ENCODE peak calls at places on chromosome 19, in nine cellular contexts. Y, I, B, V, U, W, C, D and L are unnamed samples.

GRCh38 chr19:46724468-46724867 is 7.6 kb upstream of the PRKD2 start:
- DNase-seq in I (no peak), Y (no peak), D (no peak), C (no peak), W (no peak), U (peak), B (no peak), V (no peak), L (no peak)

GRCh38 chr19:2528543-2529173 is 52.7 kb downstream of the GADD45B start:
- DNase-seq in Y (no peak), U (no peak), B (no peak), D (no peak), C (no peak), I (no peak), W (no peak), V (no peak), L (no peak)

GRCh38 chr19:36837902-36838783 is at the start of gene ZNF790:
- DNase-seq in W (peak), Y (peak), D (peak), B (peak), C (peak), U (peak), I (peak), V (no peak), L (peak)

GRCh38 chr19:52640916-52641315 is 2.8 kb upstream of the ZNF83 start:
- DNase-seq in D (no peak), W (peak), V (no peak), B (no peak), Y (peak), U (no peak), C (no peak), I (no peak), L (no peak)

GRCh38 chr19:51047031-51047335 is 12.2 kb upstream of the KLK12 start:
- DNase-seq in V (no peak), I (no peak), U (no peak), D (no peak), C (no peak), Y (no peak), W (no peak), B (no peak), L (no peak)

GRCh38 chr19:2666344-2666994 is 36.0 kb downstream of the GNG7 start:
- DNase-seq in C (no peak), U (no peak), V (no peak), W (no peak), B (no peak), I (no peak), D (no peak), Y (no peak), L (no peak)

GRCh38 chr19:18349524-18350128 is 9.2 kb downstream of the PGPEP1 start:
- DNase-seq in U (peak), I (no peak), B (no peak), D (peak), C (no peak), V (no peak), Y (peak), W (peak), L (peak)

GRCh38 chr19:27966390-27966816 is 1246.5 kb downstream of the UQCRFS1 start:
- DNase-seq in D (no peak), Y (no peak), V (no peak), I (no peak), U (no peak), B (no peak), W (peak), C (no peak), L (no peak)

GRCh38 chr19:10452726-10453620 is 32.6 kb downstream of the PDE4A start:
- DNase-seq in D (no peak), V (no peak), I (no peak), B (no peak), W (no peak), C (no peak), U (peak), Y (no peak), L (no peak)

GRCh38 chr19:23283925-23284324 is 33.7 kb upstream of the ZNF724 start:
- DNase-seq in I (peak), D (peak), Y (peak), V (no peak), W (peak), B (no peak), C (no peak), U (peak), L (no peak)

GRCh38 chr19:1304197-1304924 is 18.7 kb downstream of the EFNA2 start:
- DNase-seq in C (no peak), B (no peak), W (no peak), V (no peak), Y (no peak), D (no peak), I (no peak), U (no peak), L (no peak)

GRCh38 chr19:27647423-27647822 is 1565.5 kb downstream of the UQCRFS1 start:
- DNase-seq in U (no peak), Y (no peak), W (no peak), D (no peak), B (no peak), V (no peak), C (no peak), I (no peak), L (no peak)

GRCh38 chr19:4089400-4089908 is 22.8 kb upstream of the ZBTB7A start:
- DNase-seq in B (peak), C (no peak), U (no peak), V (no peak), Y (no peak), D (no peak), W (peak), I (peak), L (peak)

GRCh38 chr19:4088065-4088679 is 21.5 kb upstream of the ZBTB7A start:
- DNase-seq in U (no peak), I (no peak), W (no peak), Y (no peak), B (peak), D (no peak), C (no peak), V (no peak), L (no peak)

GRCh38 chr19:4090351-4091220 is 23.9 kb upstream of the ZBTB7A start:
- DNase-seq in B (peak), I (no peak), Y (no peak), U (no peak), D (no peak), V (no peak), C (no peak), W (no peak), L (no peak)

GRCh38 chr19:4089946-4090345 is 23.2 kb upstream of the ZBTB7A start:
- DNase-seq in V (no peak), B (no peak), Y (no peak), D (no peak), I (no peak), W (no peak), U (no peak), C (no peak), L (no peak)

DNA sequence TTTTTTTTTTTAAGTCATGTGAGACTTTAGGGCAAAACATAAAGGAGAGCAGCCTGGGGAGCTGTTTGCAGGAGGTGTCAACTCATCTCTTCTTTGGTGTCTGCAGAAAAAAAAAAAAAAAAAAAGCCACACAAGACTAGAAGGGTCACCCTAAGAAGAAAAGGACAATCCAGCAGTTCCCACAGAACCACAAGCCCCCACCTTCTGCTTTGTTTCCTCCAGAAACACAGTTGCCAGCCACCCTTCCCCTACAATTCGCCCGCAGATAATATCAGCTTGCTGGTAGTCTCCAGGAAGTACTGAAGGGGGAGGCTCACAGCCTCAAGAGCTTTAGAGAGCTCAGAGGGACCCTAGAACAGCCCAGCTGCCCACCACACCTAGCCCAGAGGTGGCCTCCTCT is 22.3 kb upstream of the ZBTB7A start:
- DNase-seq in Y (no peak), D (no peak), B (no peak), W (no peak), U (no peak), V (no peak), I (peak), C (no peak), L (peak)
- TF ChIP-seq CTCF in Y (no peak), D (no peak), B (no peak), W (no peak), U (no peak), V (no peak), I (no peak), C (no peak), L (no peak)

DNA sequence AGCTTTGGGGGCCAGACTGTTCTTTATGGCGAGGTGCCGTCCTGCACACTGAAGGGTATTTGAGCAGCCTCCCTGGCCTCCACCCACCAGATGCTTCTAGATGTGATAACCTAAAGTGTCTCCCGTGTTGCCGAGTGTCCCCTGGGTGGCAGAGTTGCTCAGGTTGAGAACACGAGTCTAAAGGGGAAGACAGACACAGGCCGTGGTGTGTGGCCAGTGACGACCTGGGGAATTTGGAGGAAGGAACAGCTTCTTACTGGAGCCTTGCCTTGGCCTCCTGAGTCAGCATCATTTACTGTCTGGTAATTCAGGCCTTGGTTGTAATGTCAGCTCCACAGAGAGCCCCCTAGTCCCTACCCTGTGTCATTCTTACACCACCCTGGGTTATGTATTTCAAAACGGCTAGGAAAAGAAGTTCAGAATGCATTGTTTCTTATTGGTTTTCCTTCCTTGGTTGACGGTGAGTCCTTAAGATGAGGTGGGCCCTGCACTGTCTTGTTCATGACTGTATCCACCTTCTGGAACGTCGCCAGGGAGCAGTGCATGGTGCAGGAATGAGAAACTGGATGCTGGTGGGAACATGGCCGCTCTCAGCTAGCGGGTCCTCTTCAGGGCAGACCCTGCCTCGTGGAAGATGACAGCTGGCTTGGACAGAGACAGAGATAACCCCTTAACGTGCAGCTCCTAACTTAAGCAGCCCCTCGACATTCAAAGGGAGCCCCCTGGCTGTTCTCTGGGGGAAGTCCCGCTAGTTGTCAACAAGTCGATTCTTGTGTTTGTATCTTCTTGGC is 7.1 kb downstream of the SIN3B start:
- DNase-seq in B (no peak), C (no peak), U (no peak), D (no peak), I (no peak), Y (peak), V (no peak), W (peak), L (peak)
- TF ChIP-seq CTCF in B (no peak), C (peak), U (no peak), D (no peak), I (no peak), Y (no peak), V (no peak), W (peak), L (peak)

GRCh38 chr19:7535035-7535992 is at the start of gene PNPLA6:
- DNase-seq in W (peak), D (peak), B (peak), Y (peak), U (peak), I (peak), C (peak), V (no peak), L (peak)

GRCh38 chr19:7533281-7533819 is 2.2 kb upstream of the PNPLA6 start:
- DNase-seq in U (peak), W (peak), C (peak), Y (peak), I (no peak), D (no peak), V (no peak), B (no peak), L (no peak)

GRCh38 chr19:7535993-7536685 is 622 bp downstream of the PNPLA6 start:
- DNase-seq in C (no peak), V (no peak), D (no peak), B (no peak), I (no peak), U (no peak), W (peak), Y (no peak), L (no peak)

GRCh38 chr19:7533925-7534480 is 1.5 kb upstream of the PNPLA6 start:
- DNase-seq in W (peak), V (no peak), D (peak), U (peak), B (peak), Y (peak), I (peak), C (peak), L (peak)

GRCh38 chr19:7534531-7534980 is 961 bp upstream of the PNPLA6 start:
- DNase-seq in Y (peak), V (no peak), B (peak), I (no peak), W (peak), U (peak), C (peak), D (peak), L (peak)
- TF ChIP-seq CTCF in Y (no peak), V (no peak), B (peak), I (no peak), W (peak), U (peak), C (peak), D (no peak), L (peak)

GRCh38 chr19:33174186-33174585 is 19.9 kb upstream of the LRP3 start:
- DNase-seq in U (no peak), D (no peak), Y (no peak), I (no peak), W (no peak), B (no peak), V (no peak), C (no peak), L (no peak)

GRCh38 chr19:33177417-33177976 is 16.6 kb upstream of the LRP3 start:
- DNase-seq in V (no peak), C (no peak), Y (peak), U (no peak), W (peak), D (peak), B (no peak), I (peak), L (peak)

GRCh38 chr19:33176670-33177416 is 17.3 kb upstream of the LRP3 start:
- DNase-seq in Y (peak), V (peak), D (peak), C (peak), B (peak), W (peak), U (peak), I (peak), L (peak)

GRCh38 chr19:33175156-33175782 is 18.9 kb upstream of the LRP3 start:
- DNase-seq in B (no peak), V (no peak), W (no peak), C (no peak), U (no peak), Y (no peak), D (no peak), I (no peak), L (no peak)

GRCh38 chr19:33175886-33176669 is 18.1 kb upstream of the LRP3 start:
- DNase-seq in B (no peak), Y (no peak), D (no peak), W (no peak), C (no peak), U (peak), V (no peak), I (peak), L (no peak)
- TF ChIP-seq CTCF in B (no peak), Y (no peak), D (no peak), W (peak), C (no peak), U (no peak), V (no peak), I (no peak), L (peak)

GRCh38 chr19:42277821-42278809 is 9.1 kb downstream of the CIC start:
- DNase-seq in B (peak), Y (no peak), U (no peak), C (no peak), D (no peak), W (no peak), V (peak), I (no peak), L (no peak)

GRCh38 chr19:42279148-42279901 is 10.3 kb downstream of the CIC start:
- DNase-seq in I (no peak), D (no peak), W (peak), Y (no peak), C (no peak), B (no peak), V (no peak), U (no peak), L (no peak)

GRCh38 chr19:42280761-42281174 is 11.7 kb downstream of the CIC start:
- DNase-seq in Y (no peak), V (no peak), I (no peak), B (peak), U (peak), C (no peak), W (no peak), D (no peak), L (no peak)

GRCh38 chr19:42281175-42282035 is 12.4 kb downstream of the CIC start:
- DNase-seq in D (no peak), U (peak), C (no peak), I (no peak), Y (no peak), W (peak), B (peak), V (peak), L (no peak)

GRCh38 chr19:42279902-42280760 is 11.1 kb downstream of the CIC start:
- DNase-seq in V (peak), C (peak), Y (peak), W (peak), B (peak), D (peak), I (peak), U (peak), L (peak)
- TF ChIP-seq CTCF in V (peak), C (peak), Y (peak), W (peak), B (peak), D (peak), I (peak), U (peak), L (peak)

GRCh38 chr19:49056101-49056901 is 1.2 kb downstream of the CGB7 start:
- DNase-seq in C (no peak), V (no peak), U (no peak), I (no peak), D (peak), B (no peak), Y (peak), W (peak), L (peak)
- TF ChIP-seq CTCF in C (peak), V (peak), U (peak), I (peak), D (no peak), B (peak), Y (peak), W (peak), L (peak)

GRCh38 chr19:38384209-38385027 is 3.4 kb downstream of the GGN start:
- DNase-seq in B (no peak), D (peak), W (peak), C (no peak), Y (peak), I (no peak), V (no peak), U (no peak), L (no peak)
- TF ChIP-seq CTCF in B (peak), D (no peak), W (peak), C (peak), Y (no peak), I (no peak), V (peak), U (no peak), L (no peak)

DNA sequence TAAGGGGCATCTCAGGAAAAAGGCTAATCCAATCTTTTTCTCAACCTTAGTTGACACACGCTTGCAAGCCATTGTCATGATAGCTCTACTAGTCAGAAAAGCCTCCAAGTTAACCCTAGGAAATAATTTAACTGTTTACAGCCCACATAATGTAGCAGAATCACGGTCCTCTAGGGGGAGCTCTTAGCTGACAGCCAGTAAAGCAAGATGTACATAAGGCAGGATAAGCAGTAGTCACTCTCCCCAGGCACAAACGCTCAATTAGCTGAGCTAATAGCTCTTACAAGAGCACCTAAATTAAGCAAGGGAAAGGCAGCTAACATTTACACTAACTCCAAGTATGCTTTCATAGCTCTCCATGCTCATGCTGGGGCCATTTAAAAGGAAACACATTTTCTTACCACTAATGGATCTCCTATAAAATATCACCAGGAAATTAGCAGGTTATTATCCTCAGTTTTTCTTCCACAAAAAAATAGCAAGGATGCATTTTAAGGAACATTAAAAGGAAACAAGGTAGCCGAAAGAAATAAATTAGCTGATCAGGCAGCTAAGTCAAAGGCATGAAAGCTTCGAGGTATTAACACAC is 33.7 kb upstream of the ZSCAN5A start:
- DNase-seq in D (no peak), V (no peak), W (peak), U (no peak), B (no peak), I (no peak), Y (peak), C (no peak), L (no peak)
- TF ChIP-seq CTCF in D (peak), V (peak), W (peak), U (peak), B (no peak), I (peak), Y (peak), C (peak), L (peak)